ENCODE peak calls at places on chromosome 2, in six cellular contexts. One of them, this sample, is unnamed.

GRCh38 chr2:70947556-70948184 is 12.0 kb downstream of the ATP6V1B1 start:
- DNase-seq in H9: peak; percentile 45
- DNase-seq in IMR-90: peak; percentile 75
- DNase-seq in mesenchymal stem cell: peak; percentile 58
- DNase-seq in H1: no peak
- DNase-seq in neuronal stem cell: no peak
- DNase-seq in this sample: no peak

GRCh38 chr2:42101641-42102605 is 54.1 kb downstream of the PKDCC start:
- DNase-seq in H1: no peak
- DNase-seq in mesenchymal stem cell: peak; percentile 93
- DNase-seq in neuronal stem cell: peak; percentile 40
- DNase-seq in H9: no peak
- DNase-seq in IMR-90: peak; percentile 93
- DNase-seq in this sample: peak; percentile 92

GRCh38 chr2:28753043-28753683 is 1.5 kb downstream of the PPP1CB start:
- DNase-seq in IMR-90: peak; percentile 81
- DNase-seq in mesenchymal stem cell: peak; percentile 86
- DNase-seq in neuronal stem cell: no peak
- DNase-seq in H1: no peak
- DNase-seq in H9: no peak
- DNase-seq in this sample: peak; percentile 81

GRCh38 chr2:101697794-101698418 is 399 bp downstream of the MAP4K4 start:
- DNase-seq in H9: no peak
- DNase-seq in mesenchymal stem cell: no peak
- DNase-seq in IMR-90: no peak
- DNase-seq in neuronal stem cell: no peak
- DNase-seq in H1: no peak
- DNase-seq in this sample: peak; percentile 17

GRCh38 chr2:23602113-23602512 is 217.1 kb downstream of the KLHL29 start:
- DNase-seq in H9: no peak
- DNase-seq in neuronal stem cell: no peak
- DNase-seq in H1: no peak
- DNase-seq in mesenchymal stem cell: peak; percentile 89
- DNase-seq in IMR-90: peak; percentile 81
- DNase-seq in this sample: peak; percentile 97

GRCh38 chr2:132497591-132497990 is 81.0 kb downstream of the GPR39 start:
- DNase-seq in H1: no peak
- DNase-seq in neuronal stem cell: no peak
- DNase-seq in H9: no peak
- DNase-seq in mesenchymal stem cell: peak; percentile 46
- DNase-seq in IMR-90: peak; percentile 8
- DNase-seq in this sample: no peak

GRCh38 chr2:9618410-9618809 is 12.4 kb downstream of the YWHAQ start:
- DNase-seq in neuronal stem cell: no peak
- DNase-seq in H9: no peak
- DNase-seq in mesenchymal stem cell: no peak
- DNase-seq in H1: no peak
- DNase-seq in IMR-90: no peak
- DNase-seq in this sample: no peak

GRCh38 chr2:27322301-27322765 is 564 bp downstream of the MPV17 start:
- DNase-seq in neuronal stem cell: no peak
- DNase-seq in H1: no peak
- DNase-seq in mesenchymal stem cell: peak; percentile 40
- DNase-seq in H9: no peak
- DNase-seq in IMR-90: peak; percentile 8
- DNase-seq in this sample: peak; percentile 5

GRCh38 chr2:9280204-9280603 is 73.6 kb downstream of the ASAP2 start:
- DNase-seq in H1: no peak
- DNase-seq in mesenchymal stem cell: no peak
- DNase-seq in neuronal stem cell: no peak
- DNase-seq in IMR-90: no peak
- DNase-seq in H9: no peak
- DNase-seq in this sample: no peak

GRCh38 chr2:219041252-219041651 is at the start of gene CFAP65:
- DNase-seq in mesenchymal stem cell: peak; percentile 50
- DNase-seq in H9: peak; percentile 71
- DNase-seq in neuronal stem cell: peak; percentile 42
- DNase-seq in IMR-90: peak; percentile 58
- DNase-seq in H1: no peak
- DNase-seq in this sample: no peak

GRCh38 chr2:219987830-219988229 is 360.4 kb downstream of the SLC4A3 start:
- DNase-seq in neuronal stem cell: no peak
- DNase-seq in mesenchymal stem cell: peak; percentile 98
- DNase-seq in IMR-90: peak; percentile 93
- DNase-seq in H1: no peak
- DNase-seq in H9: no peak
- DNase-seq in this sample: peak; percentile 16

GRCh38 chr2:196601430-196602306 is 37.8 kb upstream of the CCDC150 start:
- DNase-seq in neuronal stem cell: no peak
- DNase-seq in IMR-90: peak; percentile 97
- DNase-seq in H9: no peak
- DNase-seq in H1: no peak
- DNase-seq in mesenchymal stem cell: peak; percentile 99
- DNase-seq in this sample: peak; percentile 90

GRCh38 chr2:102185347-102185746 is 1.5 kb upstream of the IL1RL2 start:
- DNase-seq in neuronal stem cell: no peak
- DNase-seq in H1: no peak
- DNase-seq in IMR-90: no peak
- DNase-seq in mesenchymal stem cell: no peak
- DNase-seq in H9: no peak
- DNase-seq in this sample: no peak

GRCh38 chr2:99337931-99338580 is 867 bp downstream of the EIF5B start:
- DNase-seq in IMR-90: peak; percentile 12
- DNase-seq in neuronal stem cell: peak; percentile 9
- DNase-seq in H1: no peak
- DNase-seq in mesenchymal stem cell: peak; percentile 41
- DNase-seq in H9: no peak
- DNase-seq in this sample: peak; percentile 16

GRCh38 chr2:196131384-196131861 is 40.0 kb downstream of the STK17B start:
- DNase-seq in H9: peak; percentile 64
- DNase-seq in IMR-90: peak; percentile 44
- DNase-seq in H1: no peak
- DNase-seq in mesenchymal stem cell: no peak
- DNase-seq in neuronal stem cell: no peak
- DNase-seq in this sample: peak; percentile 67

GRCh38 chr2:85705680-85706039 is 11.5 kb downstream of the GNLY start:
- DNase-seq in H9: no peak
- DNase-seq in H1: no peak
- DNase-seq in neuronal stem cell: no peak
- DNase-seq in mesenchymal stem cell: peak; percentile 96
- DNase-seq in IMR-90: peak; percentile 99
- DNase-seq in this sample: no peak

DNA sequence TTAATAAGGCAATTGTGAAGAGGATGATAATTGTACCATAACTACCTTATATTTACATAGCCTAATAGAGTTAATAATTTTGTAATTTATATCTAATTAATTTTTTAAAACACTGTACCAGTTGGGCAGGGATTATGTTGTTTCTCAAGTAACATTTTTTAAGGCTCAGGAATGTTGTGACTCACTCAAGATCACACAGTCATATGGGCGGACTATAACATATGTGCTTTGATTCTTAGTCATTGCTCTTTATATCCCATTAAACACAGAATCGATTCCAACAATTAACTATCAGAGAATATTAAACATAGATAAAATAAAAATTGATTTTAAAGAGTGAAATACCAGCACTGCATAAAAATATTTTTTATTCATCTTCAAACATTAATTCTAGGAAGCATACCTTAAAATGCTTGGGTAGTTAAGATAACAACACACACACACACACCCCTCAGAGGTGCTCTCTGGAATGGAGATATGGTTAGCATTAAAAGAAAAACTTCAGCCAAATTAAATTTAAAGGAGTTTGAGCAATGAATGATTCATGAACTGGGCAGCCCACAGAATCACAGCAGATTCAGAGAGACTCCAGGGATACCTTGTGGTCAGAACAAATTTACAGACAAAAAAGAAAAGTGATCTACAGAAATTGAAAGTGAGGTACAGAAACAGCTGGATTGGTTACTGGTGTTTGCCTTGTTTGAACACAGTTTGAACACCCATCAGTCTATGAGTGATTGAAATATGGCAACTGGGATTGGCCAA is 869.4 kb upstream of the ID2 start:
- DNase-seq in mesenchymal stem cell: peak; percentile 38
- DNase-seq in IMR-90: peak; percentile 68
- DNase-seq in neuronal stem cell: no peak
- DNase-seq in H9: no peak
- DNase-seq in H1: no peak
- DNase-seq in this sample: no peak
- H3K4me2 ChIP-seq in mesenchymal stem cell: no peak overlapping the region
- H3K4me2 ChIP-seq in IMR-90: peak overlapping the region; percentile 17
- H3K4me2 ChIP-seq in neuronal stem cell: no peak overlapping the region
- H3K4me2 ChIP-seq in H9: no peak overlapping the region
- H3K4me2 ChIP-seq in H1: no peak overlapping the region
- H3K4me2 ChIP-seq in this sample: no peak overlapping the region

GRCh38 chr2:58709687-58710354 is 468.7 kb upstream of the FANCL start:
- DNase-seq in neuronal stem cell: no peak
- DNase-seq in mesenchymal stem cell: no peak
- DNase-seq in IMR-90: no peak
- DNase-seq in H1: no peak
- DNase-seq in H9: no peak
- DNase-seq in this sample: no peak
- H3K4ac ChIP-seq in neuronal stem cell: no peak overlapping the region
- H3K4ac ChIP-seq in mesenchymal stem cell: no peak overlapping the region
- H3K4ac ChIP-seq in IMR-90: no peak overlapping the region
- H3K4ac ChIP-seq in H1: no peak overlapping the region
- H3K4ac ChIP-seq in H9: no peak overlapping the region
- H3K4ac ChIP-seq in this sample: no peak overlapping the region

GRCh38 chr2:185128331-185128730 is 530.0 kb downstream of the ZNF804A start:
- DNase-seq in mesenchymal stem cell: peak; percentile 5
- DNase-seq in H9: no peak
- DNase-seq in IMR-90: no peak
- DNase-seq in neuronal stem cell: no peak
- DNase-seq in H1: no peak
- DNase-seq in this sample: no peak

GRCh38 chr2:185130685-185131084 is 532.4 kb downstream of the ZNF804A start:
- DNase-seq in H1: no peak
- DNase-seq in H9: no peak
- DNase-seq in IMR-90: no peak
- DNase-seq in neuronal stem cell: no peak
- DNase-seq in mesenchymal stem cell: peak; percentile 25
- DNase-seq in this sample: no peak

GRCh38 chr2:185132501-185133041 is 534.2 kb downstream of the ZNF804A start:
- DNase-seq in mesenchymal stem cell: no peak
- DNase-seq in neuronal stem cell: no peak
- DNase-seq in H1: no peak
- DNase-seq in IMR-90: no peak
- DNase-seq in H9: no peak
- DNase-seq in this sample: no peak

GRCh38 chr2:185127412-185127811 is 529.1 kb downstream of the ZNF804A start:
- DNase-seq in mesenchymal stem cell: peak; percentile 76
- DNase-seq in H9: no peak
- DNase-seq in neuronal stem cell: no peak
- DNase-seq in H1: no peak
- DNase-seq in IMR-90: no peak
- DNase-seq in this sample: no peak
- H3K14ac ChIP-seq in mesenchymal stem cell: no peak overlapping the region
- H3K14ac ChIP-seq in H9: no peak overlapping the region
- H3K14ac ChIP-seq in neuronal stem cell: no peak overlapping the region
- H3K14ac ChIP-seq in H1: no peak overlapping the region
- H3K14ac ChIP-seq in IMR-90: no peak overlapping the region
- H3K14ac ChIP-seq in this sample: no peak overlapping the region

GRCh38 chr2:20561703-20562454 is 89.0 kb downstream of the HS1BP3 start:
- DNase-seq in IMR-90: peak; percentile 81
- DNase-seq in H9: no peak
- DNase-seq in mesenchymal stem cell: peak; percentile 86
- DNase-seq in H1: no peak
- DNase-seq in neuronal stem cell: no peak
- DNase-seq in this sample: no peak
- H3K4me2 ChIP-seq in IMR-90: peak overlapping the region; percentile 23
- H3K4me2 ChIP-seq in H9: no peak overlapping the region
- H3K4me2 ChIP-seq in mesenchymal stem cell: no peak overlapping the region
- H3K4me2 ChIP-seq in H1: peak overlapping the region; percentile 49
- H3K4me2 ChIP-seq in neuronal stem cell: no peak overlapping the region
- H3K4me2 ChIP-seq in this sample: no peak overlapping the region

GRCh38 chr2:153189091-153189490 is 289.5 kb downstream of the RPRM start:
- DNase-seq in H9: no peak
- DNase-seq in mesenchymal stem cell: no peak
- DNase-seq in H1: no peak
- DNase-seq in IMR-90: no peak
- DNase-seq in neuronal stem cell: no peak
- DNase-seq in this sample: no peak
- H3K4ac ChIP-seq in H9: no peak overlapping the region
- H3K4ac ChIP-seq in mesenchymal stem cell: no peak overlapping the region
- H3K4ac ChIP-seq in H1: no peak overlapping the region
- H3K4ac ChIP-seq in IMR-90: no peak overlapping the region
- H3K4ac ChIP-seq in neuronal stem cell: no peak overlapping the region
- H3K4ac ChIP-seq in this sample: no peak overlapping the region

GRCh38 chr2:207093234-207093633 is 72.5 kb downstream of the KLF7 start:
- DNase-seq in neuronal stem cell: no peak
- DNase-seq in H1: no peak
- DNase-seq in IMR-90: no peak
- DNase-seq in H9: peak; percentile 68
- DNase-seq in mesenchymal stem cell: no peak
- DNase-seq in this sample: no peak

GRCh38 chr2:207090389-207090788 is 75.4 kb downstream of the KLF7 start:
- DNase-seq in neuronal stem cell: no peak
- DNase-seq in mesenchymal stem cell: no peak
- DNase-seq in H9: no peak
- DNase-seq in IMR-90: no peak
- DNase-seq in H1: no peak
- DNase-seq in this sample: no peak

GRCh38 chr2:207091175-207091574 is 74.6 kb downstream of the KLF7 start:
- DNase-seq in H1: no peak
- DNase-seq in neuronal stem cell: no peak
- DNase-seq in mesenchymal stem cell: no peak
- DNase-seq in IMR-90: no peak
- DNase-seq in H9: no peak
- DNase-seq in this sample: no peak

GRCh38 chr2:207091928-207092327 is 73.8 kb downstream of the KLF7 start:
- DNase-seq in H1: no peak
- DNase-seq in IMR-90: no peak
- DNase-seq in mesenchymal stem cell: no peak
- DNase-seq in neuronal stem cell: no peak
- DNase-seq in H9: no peak
- DNase-seq in this sample: no peak

DNA sequence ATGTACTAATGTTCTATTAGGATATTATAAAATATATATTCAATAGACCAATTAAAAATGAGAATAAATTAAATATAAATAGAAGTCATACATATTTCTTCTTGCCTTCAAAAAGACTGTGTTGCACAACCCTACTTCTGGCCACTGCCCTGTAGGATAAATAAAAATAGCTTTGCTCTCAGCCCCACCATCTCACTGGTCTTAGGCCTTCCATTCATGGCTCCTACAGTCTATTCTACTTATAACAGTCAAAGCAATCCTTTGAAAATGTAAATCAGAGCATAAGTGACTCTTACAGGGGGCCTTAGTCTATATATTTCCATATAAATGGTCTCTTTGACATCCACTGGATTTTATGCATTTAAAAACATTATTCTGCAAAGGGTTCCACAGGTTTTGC is 72.9 kb downstream of the KLF7 start:
- DNase-seq in H1: no peak
- DNase-seq in H9: no peak
- DNase-seq in neuronal stem cell: no peak
- DNase-seq in mesenchymal stem cell: no peak
- DNase-seq in IMR-90: no peak
- DNase-seq in this sample: no peak
- H3K14ac ChIP-seq in H1: no peak overlapping the region
- H3K14ac ChIP-seq in H9: no peak overlapping the region
- H3K14ac ChIP-seq in neuronal stem cell: no peak overlapping the region
- H3K14ac ChIP-seq in mesenchymal stem cell: no peak overlapping the region
- H3K14ac ChIP-seq in IMR-90: no peak overlapping the region
- H3K14ac ChIP-seq in this sample: no peak overlapping the region